ENCODE peak calls at places on chromosomes 7 and 10, in four cellular contexts. One of them, this sample, is unnamed.

GRCh38 chr7:105721571-105722104 is 140.3 kb upstream of the EFCAB10 start:
- DNase-seq in SK-N-SH: no peak
- DNase-seq in WTC11: no peak
- DNase-seq in GM12878: no peak
- DNase-seq in this sample: no peak

GRCh38 chr10:44300666-44301649 is 83.9 kb downstream of the CXCL12 start:
- DNase-seq in SK-N-SH: peak; percentile 55
- DNase-seq in WTC11: no peak
- DNase-seq in GM12878: peak; percentile 79
- DNase-seq in this sample: no peak

GRCh38 chr7:101589976-101590662 is 39.0 kb downstream of the MYL10 start:
- DNase-seq in SK-N-SH: peak; percentile 85
- DNase-seq in WTC11: no peak
- DNase-seq in GM12878: no peak
- DNase-seq in this sample: no peak

GRCh38 chr10:5040781-5041470 is 37.3 kb upstream of the AKR1C2 start:
- DNase-seq in SK-N-SH: no peak
- DNase-seq in WTC11: no peak
- DNase-seq in GM12878: no peak
- DNase-seq in this sample: no peak

GRCh38 chr10:129193148-129193547 is 273.9 kb upstream of the MGMT start:
- DNase-seq in SK-N-SH: no peak
- DNase-seq in WTC11: no peak
- DNase-seq in GM12878: no peak
- DNase-seq in this sample: no peak

GRCh38 chr7:107035446-107035845 is 9.1 kb upstream of the PRKAR2B start:
- DNase-seq in SK-N-SH: peak; percentile 27
- DNase-seq in WTC11: no peak
- DNase-seq in GM12878: no peak
- DNase-seq in this sample: peak; percentile 94

GRCh38 chr10:119349937-119350513 is 142.7 kb downstream of the GRK5 start:
- DNase-seq in SK-N-SH: no peak
- DNase-seq in WTC11: no peak
- DNase-seq in GM12878: no peak
- DNase-seq in this sample: no peak

GRCh38 chr10:124180947-124181549 is 87.7 kb upstream of the CHST15 start:
- DNase-seq in SK-N-SH: no peak
- DNase-seq in WTC11: no peak
- DNase-seq in GM12878: peak; percentile 11
- DNase-seq in this sample: no peak

GRCh38 chr10:103649654-103650423 is 156.3 kb downstream of the NEURL1 start:
- DNase-seq in SK-N-SH: no peak
- DNase-seq in WTC11: peak; percentile 24
- DNase-seq in GM12878: no peak
- DNase-seq in this sample: no peak

GRCh38 chr10:110841767-110842267 is 29.9 kb upstream of the PDCD4 start:
- DNase-seq in SK-N-SH: no peak
- DNase-seq in WTC11: no peak
- DNase-seq in GM12878: peak; percentile 89
- DNase-seq in this sample: no peak

GRCh38 chr7:20114463-20114862 is 102.7 kb downstream of the MACC1 start:
- DNase-seq in SK-N-SH: no peak
- DNase-seq in WTC11: no peak
- DNase-seq in GM12878: peak; percentile 62
- DNase-seq in this sample: no peak

DNA sequence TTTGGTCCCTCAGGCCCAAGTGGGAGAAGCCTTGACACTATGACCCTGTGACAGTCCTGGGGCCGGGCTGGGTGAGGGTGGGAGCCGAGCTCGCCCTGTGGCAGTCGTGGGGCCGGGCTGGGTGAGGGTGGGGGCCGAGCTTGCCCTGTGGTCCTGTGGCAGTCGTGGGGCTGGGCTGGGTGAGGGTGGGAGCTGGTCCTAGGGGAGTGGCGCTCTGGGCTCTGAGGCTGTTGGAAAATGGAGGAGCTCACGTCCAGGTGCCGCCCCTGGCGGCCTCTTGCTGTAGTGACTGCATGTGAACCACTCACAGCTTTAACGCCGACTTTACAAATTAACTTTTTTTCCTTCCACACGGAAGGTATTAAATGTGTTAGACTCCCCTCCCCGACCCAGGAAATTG is 312.6 kb downstream of the WDR37 start:
- DNase-seq in SK-N-SH: peak; percentile 65
- DNase-seq in WTC11: peak; percentile 73
- DNase-seq in GM12878: no peak
- DNase-seq in this sample: peak; percentile 69
- TF ChIP-seq USF1 in SK-N-SH: no peak
- TF ChIP-seq USF1 in WTC11: no peak
- TF ChIP-seq USF1 in GM12878: no peak
- TF ChIP-seq USF1 in this sample: no peak

GRCh38 chr10:22666287-22667092 is 47.9 kb downstream of the PIP4K2A start:
- DNase-seq in SK-N-SH: no peak
- DNase-seq in WTC11: no peak
- DNase-seq in GM12878: no peak
- DNase-seq in this sample: peak; percentile 86
- TF ChIP-seq USF1 in SK-N-SH: no peak
- TF ChIP-seq USF1 in WTC11: no peak
- TF ChIP-seq USF1 in GM12878: no peak
- TF ChIP-seq USF1 in this sample: no peak

DNA sequence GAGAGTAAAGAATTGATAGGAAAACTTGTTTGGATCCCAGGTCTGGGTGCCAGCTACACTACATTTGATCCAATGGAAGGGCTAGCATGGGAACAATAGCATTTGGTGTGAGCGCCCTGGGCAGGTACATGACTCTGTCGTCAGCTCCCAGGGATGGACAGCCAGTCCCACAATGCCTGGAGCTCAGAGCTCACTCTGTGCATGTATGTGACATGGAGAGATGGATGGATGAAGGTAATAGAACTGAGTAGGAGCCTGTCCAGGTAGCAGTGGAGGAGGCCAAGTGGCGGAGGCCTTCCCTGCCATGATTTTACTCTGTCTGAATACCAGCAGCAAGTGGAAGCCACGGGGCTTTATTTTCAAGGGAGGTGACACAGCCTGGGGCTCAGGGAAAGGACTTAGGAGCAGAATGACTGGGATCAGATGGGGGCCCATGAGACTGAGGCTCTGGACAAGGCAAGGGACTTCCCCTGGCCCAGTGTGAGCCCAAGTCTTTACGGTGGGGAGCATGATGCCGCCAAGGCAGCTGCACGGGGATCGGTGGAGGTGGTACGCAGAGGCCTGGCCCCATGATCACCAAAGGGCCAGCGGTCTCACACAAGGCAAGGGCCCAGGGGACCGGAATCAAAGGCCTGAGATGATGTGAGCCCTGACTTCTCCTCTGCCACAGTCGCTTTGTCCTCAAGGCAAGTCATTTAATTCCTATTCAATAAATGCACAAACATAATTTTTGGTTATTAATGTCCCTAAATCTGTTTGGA is 5.9 kb downstream of the PTPRE start:
- DNase-seq in SK-N-SH: peak; percentile 4
- DNase-seq in WTC11: no peak
- DNase-seq in GM12878: no peak
- DNase-seq in this sample: no peak
- TF ChIP-seq USF1 in SK-N-SH: no peak
- TF ChIP-seq USF1 in WTC11: no peak
- TF ChIP-seq USF1 in GM12878: no peak
- TF ChIP-seq USF1 in this sample: no peak

GRCh38 chr10:91700788-91701444 is 68.0 kb upstream of the PPP1R3C start:
- DNase-seq in SK-N-SH: no peak
- DNase-seq in WTC11: no peak
- DNase-seq in GM12878: no peak
- DNase-seq in this sample: no peak
- TF ChIP-seq USF1 in SK-N-SH: no peak
- TF ChIP-seq USF1 in WTC11: no peak
- TF ChIP-seq USF1 in GM12878: no peak
- TF ChIP-seq USF1 in this sample: no peak

GRCh38 chr10:132396495-132397035 is 435 bp upstream of the PWWP2B start:
- DNase-seq in SK-N-SH: peak; percentile 96
- DNase-seq in WTC11: no peak
- DNase-seq in GM12878: no peak
- DNase-seq in this sample: peak; percentile 86
- TF ChIP-seq USF1 in SK-N-SH: no peak
- TF ChIP-seq USF1 in WTC11: no peak
- TF ChIP-seq USF1 in GM12878: no peak
- TF ChIP-seq USF1 in this sample: no peak

GRCh38 chr10:29957887-29958330 is 101.5 kb downstream of the JCAD start:
- DNase-seq in SK-N-SH: no peak
- DNase-seq in WTC11: no peak
- DNase-seq in GM12878: no peak
- DNase-seq in this sample: no peak
- TF ChIP-seq USF1 in SK-N-SH: no peak
- TF ChIP-seq USF1 in WTC11: no peak
- TF ChIP-seq USF1 in GM12878: no peak
- TF ChIP-seq USF1 in this sample: no peak

DNA sequence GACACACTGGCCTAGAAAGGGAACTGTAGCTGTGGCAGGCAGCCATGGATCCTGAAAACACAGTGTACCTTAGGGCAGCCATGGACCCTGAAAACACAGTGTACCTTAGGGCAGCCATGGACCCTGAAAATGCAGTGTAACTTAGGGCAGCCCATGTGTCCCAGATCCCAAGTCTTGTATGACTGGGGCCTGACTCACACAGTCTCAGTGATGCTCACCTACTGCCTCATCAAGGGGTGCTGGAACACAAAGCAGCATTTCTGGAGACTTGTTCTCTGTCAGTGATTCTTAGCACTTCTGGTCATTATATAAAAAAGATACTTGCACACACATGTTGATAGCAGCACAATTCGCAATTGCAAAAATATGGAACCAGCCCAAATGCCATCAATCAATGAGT is 70.2 kb upstream of the LAMB4 start:
- DNase-seq in SK-N-SH: no peak
- DNase-seq in WTC11: no peak
- DNase-seq in GM12878: no peak
- DNase-seq in this sample: no peak
- TF ChIP-seq USF1 in SK-N-SH: no peak
- TF ChIP-seq USF1 in WTC11: no peak
- TF ChIP-seq USF1 in GM12878: no peak
- TF ChIP-seq USF1 in this sample: no peak

GRCh38 chr7:51186531-51186930 is 130.1 kb downstream of the COBL start:
- DNase-seq in SK-N-SH: no peak
- DNase-seq in WTC11: no peak
- DNase-seq in GM12878: no peak
- DNase-seq in this sample: no peak
- TF ChIP-seq USF1 in SK-N-SH: no peak
- TF ChIP-seq USF1 in WTC11: no peak
- TF ChIP-seq USF1 in GM12878: no peak
- TF ChIP-seq USF1 in this sample: no peak

DNA sequence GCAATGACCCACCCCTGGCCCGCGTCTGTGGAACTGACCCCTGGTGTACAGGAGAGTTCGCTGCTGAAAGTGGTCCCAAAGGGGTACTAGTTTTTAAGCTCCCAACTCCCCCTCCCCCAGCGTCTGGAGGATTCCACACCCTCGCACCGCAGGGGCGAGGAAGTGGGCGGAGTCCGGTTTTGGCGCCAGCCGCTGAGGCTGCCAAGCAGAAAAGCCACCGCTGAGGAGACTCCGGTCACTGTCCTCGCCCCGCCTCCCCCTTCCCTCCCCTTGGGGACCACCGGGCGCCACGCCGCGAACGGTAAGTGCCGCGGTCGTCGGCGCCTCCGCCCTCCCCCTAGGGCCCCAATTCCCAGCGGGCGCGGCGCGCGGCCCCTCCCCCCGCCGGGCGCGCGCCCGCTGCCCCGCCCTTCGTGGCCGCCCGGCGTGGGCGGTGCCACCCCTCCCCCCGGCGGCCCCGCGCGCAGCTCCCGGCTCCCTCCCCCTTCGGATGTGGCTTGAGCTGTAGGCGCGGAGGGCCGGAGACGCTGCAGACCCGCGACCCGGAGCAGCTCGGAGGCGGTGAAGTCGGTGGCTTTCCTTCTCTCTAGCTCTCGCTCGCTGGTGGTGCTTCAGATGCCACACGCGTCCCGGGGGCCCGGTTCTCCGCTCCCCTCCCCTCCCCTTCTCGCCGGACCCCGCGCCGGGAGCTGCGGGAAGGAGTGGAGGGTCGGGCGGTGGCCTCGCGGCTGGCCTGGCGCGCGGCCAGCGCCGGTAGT is at the start of gene CBX3:
- DNase-seq in SK-N-SH: peak; percentile 98
- DNase-seq in WTC11: peak; percentile 96
- DNase-seq in GM12878: peak; percentile 73
- DNase-seq in this sample: peak; percentile 93
- TF ChIP-seq USF1 in SK-N-SH: peak; percentile 2
- TF ChIP-seq USF1 in WTC11: no peak
- TF ChIP-seq USF1 in GM12878: no peak
- TF ChIP-seq USF1 in this sample: peak; percentile 13

This sample was measured in K562.